ENCODE peak calls at places on chromosomes 5 and 9, in eight cellular contexts. O is CD8-positive, alpha-beta T cell; V is activated T-helper 1 cell treated with Interleukin-2 at 50 U/mL for 16 hours; K is SJSA1; M is amniotic epithelial cell; N is stimulated activated CD8-positive, alpha-beta memory T cell treated with anti-CD3 and anti-CD28 coated beads, Interleukin-7, amount 100 ng/mL, for 1 hour; R is PC-3; X is stimulated activated CD4-positive, alpha-beta T cell treated with anti-CD3 and anti-CD28 coated beads, Interleukin-2, amount 100 ng/mL, for 48 hours. I is an unnamed sample.

GRCh38 chr9:29044959-29045358 is 1471.7 kb upstream of the C9orf72 start:
- DNase-seq in R (peak; percentile 74), O (no peak), X (no peak), M (peak; percentile 73), K (no peak), V (no peak), N (no peak), I (no peak)

GRCh38 chr5:143008809-143009521 is 238.8 kb downstream of the ARHGAP26 start:
- DNase-seq in O (peak; percentile 83), N (peak; percentile 39), X (peak; percentile 72), M (peak; percentile 93), K (no peak), R (peak; percentile 95), V (peak; percentile 53), I (no peak)

GRCh38 chr9:2085719-2086515 is 70.8 kb downstream of the SMARCA2 start:
- DNase-seq in X (no peak), V (no peak), N (no peak), R (no peak), M (no peak), O (no peak), K (no peak), I (no peak)

GRCh38 chr5:141809697-141810096 is 68.5 kb downstream of the PCDH1 start:
- DNase-seq in V (no peak), X (no peak), N (no peak), R (no peak), M (no peak), K (no peak), O (no peak), I (no peak)

GRCh38 chr9:19085295-19085694 is 17.4 kb downstream of the HAUS6 start:
- DNase-seq in O (no peak), X (no peak), R (peak; percentile 59), K (no peak), N (no peak), M (no peak), V (no peak), I (no peak)

GRCh38 chr5:138832218-138832617 is 42.9 kb downstream of the LRRTM2 start:
- DNase-seq in M (peak; percentile 32), O (no peak), N (no peak), R (no peak), V (no peak), K (no peak), X (no peak), I (no peak)

GRCh38 chr5:154761062-154761740 is 6.0 kb downstream of the LARP1 start:
- DNase-seq in X (no peak), V (no peak), O (no peak), R (no peak), N (no peak), M (no peak), K (no peak), I (no peak)

GRCh38 chr5:107215581-107215980 is 455.2 kb downstream of the EFNA5 start:
- DNase-seq in O (no peak), M (peak; percentile 4), V (no peak), K (no peak), N (no peak), X (no peak), R (peak; percentile 67), I (no peak)

GRCh38 chr5:168291281-168291960 is at the start of gene WWC1:
- DNase-seq in O (peak; percentile 26), M (no peak), V (peak; percentile 71), K (peak; percentile 74), R (peak; percentile 91), X (peak; percentile 15), N (no peak), I (peak; percentile 70)

GRCh38 chr9:99513441-99514112 is 291.5 kb downstream of the SEC61B start:
- DNase-seq in O (no peak), K (no peak), N (no peak), V (no peak), X (no peak), M (no peak), R (no peak), I (no peak)

GRCh38 chr9:19087601-19088000 is 15.1 kb downstream of the HAUS6 start:
- DNase-seq in V (no peak), N (no peak), R (peak; percentile 30), O (no peak), X (no peak), K (no peak), M (peak; percentile 75), I (no peak)

GRCh38 chr9:136082496-136083361 is 12.4 kb downstream of the NACC2 start:
- DNase-seq in X (no peak), N (no peak), V (no peak), O (peak; percentile 17), K (no peak), M (no peak), R (no peak), I (peak; percentile 53)